ENCODE peak calls at places on chromosome 1, in ten cellular contexts. T is glutamatergic neuron, V is fibroblast of mammary gland, A is thoracic aorta, K is tibial nerve, N is endothelial cell, U is colonic mucosa, X is CD14-positive monocyte, S is cardiac fibroblast, W is SK-N-SH. P is an unnamed sample.

GRCh38 chr1:100622037-100622436 is 84.1 kb downstream of the GPR88 start:
- DNase-seq in T (no peak), V (peak), A (peak), K (no peak), N (no peak), U (no peak), X (no peak), S (peak), W (no peak), P (peak)

GRCh38 chr1:115302390-115302961 is 35.6 kb downstream of the NGF start:
- DNase-seq in T (no peak), V (peak), A (no peak), K (peak), N (no peak), U (no peak), X (no peak), S (peak), W (no peak), P (peak)

GRCh38 chr1:2448098-2448445 is 28.0 kb upstream of the PLCH2 start:
- DNase-seq in T (no peak), V (no peak), A (no peak), K (no peak), N (no peak), U (no peak), X (no peak), S (peak), W (no peak), P (no peak)

GRCh38 chr1:56803561-56804156 is 15.5 kb downstream of the FYB2 start:
- DNase-seq in T (peak), V (peak), A (no peak), K (no peak), N (peak), U (peak), X (no peak), S (peak), W (peak), P (peak)

GRCh38 chr1:209580577-209580976 is 2.9 kb upstream of the CAMK1G start:
- DNase-seq in T (no peak), V (no peak), A (no peak), K (no peak), N (no peak), U (no peak), X (no peak), S (peak), W (no peak), P (peak)

GRCh38 chr1:27275686-27276085 is 41.3 kb downstream of the WDTC1 start:
- DNase-seq in T (no peak), V (no peak), A (no peak), K (no peak), N (no peak), U (no peak), X (no peak), S (no peak), W (no peak), P (no peak)

GRCh38 chr1:171581226-171581625 is 40.8 kb upstream of the MYOCOS start:
- DNase-seq in T (no peak), V (no peak), A (no peak), K (no peak), N (no peak), U (no peak), X (no peak), S (no peak), W (no peak), P (no peak)

GRCh38 chr1:56551691-56552090 is 27.7 kb downstream of the PLPP3 start:
- DNase-seq in T (no peak), V (no peak), A (no peak), K (no peak), N (no peak), U (no peak), X (no peak), S (no peak), W (no peak), P (no peak)

GRCh38 chr1:205472737-205473565 is 17.1 kb upstream of the BLACAT1 start:
- DNase-seq in T (peak), V (no peak), A (no peak), K (no peak), N (no peak), U (no peak), X (no peak), S (no peak), W (peak), P (no peak)

GRCh38 chr1:58841455-58841854 is 57.6 kb upstream of the JUN start:
- DNase-seq in T (no peak), V (peak), A (no peak), K (no peak), N (no peak), U (peak), X (no peak), S (no peak), W (no peak), P (no peak)

GRCh38 chr1:109111386-109112055 is 2.4 kb upstream of the ELAPOR1 start:
- DNase-seq in T (no peak), V (no peak), A (no peak), K (no peak), N (no peak), U (no peak), X (peak), S (peak), W (no peak), P (no peak)

GRCh38 chr1:54968581-54968980 is 11.8 kb upstream of the TMEM61 start:
- DNase-seq in T (no peak), V (peak), A (no peak), K (no peak), N (no peak), U (no peak), X (no peak), S (no peak), W (no peak), P (no peak)

GRCh38 chr1:99737016-99737415 is 29.4 kb downstream of the FRRS1 start:
- DNase-seq in T (peak), V (peak), A (no peak), K (no peak), N (peak), U (peak), X (no peak), S (peak), W (peak), P (peak)

GRCh38 chr1:154808909-154809262 is 61.2 kb downstream of the KCNN3 start:
- DNase-seq in T (no peak), V (no peak), A (no peak), K (no peak), N (no peak), U (no peak), X (no peak), S (no peak), W (no peak), P (no peak)

GRCh38 chr1:228927947-228928898 is 192.9 kb downstream of the RHOU start:
- DNase-seq in T (no peak), V (peak), A (no peak), K (no peak), N (no peak), U (no peak), X (no peak), S (no peak), W (no peak), P (no peak)

GRCh38 chr1:57163332-57163731 is 197.5 kb upstream of the C8B start:
- DNase-seq in T (no peak), V (no peak), A (no peak), K (no peak), N (no peak), U (no peak), X (no peak), S (no peak), W (no peak), P (no peak)

GRCh38 chr1:31258581-31258980 is 18.9 kb upstream of the NKAIN1 start:
- DNase-seq in T (no peak), V (no peak), A (no peak), K (no peak), N (no peak), U (no peak), X (no peak), S (no peak), W (no peak), P (no peak)

GRCh38 chr1:94819945-94820746 is at the start of gene SLC44A3:
- DNase-seq in T (peak), V (peak), A (no peak), K (no peak), N (peak), U (peak), X (no peak), S (peak), W (peak), P (no peak)

GRCh38 chr1:163875214-163875926 is 553.6 kb downstream of the NUF2 start:
- DNase-seq in T (no peak), V (peak), A (no peak), K (no peak), N (no peak), U (peak), X (no peak), S (peak), W (no peak), P (peak)

GRCh38 chr1:108961198-108961597 is 2.1 kb downstream of the CLCC1 start:
- DNase-seq in T (no peak), V (no peak), A (no peak), K (no peak), N (no peak), U (no peak), X (no peak), S (no peak), W (no peak), P (no peak)

GRCh38 chr1:155175281-155175926 is 1.8 kb downstream of the TRIM46 start:
- DNase-seq in T (peak), V (no peak), A (no peak), K (no peak), N (no peak), U (peak), X (no peak), S (no peak), W (no peak), P (no peak)

GRCh38 chr1:201126832-201127754 is at the start of gene ASCL5:
- DNase-seq in T (no peak), V (peak), A (no peak), K (no peak), N (no peak), U (peak), X (no peak), S (peak), W (peak), P (no peak)

GRCh38 chr1:226798427-226799411 is 59.6 kb upstream of the ITPKB start:
- DNase-seq in T (no peak), V (no peak), A (no peak), K (no peak), N (peak), U (no peak), X (no peak), S (no peak), W (no peak), P (no peak)

GRCh38 chr1:7721940-7722669 is 49.0 kb upstream of the VAMP3 start:
- DNase-seq in T (no peak), V (no peak), A (no peak), K (no peak), N (no peak), U (no peak), X (no peak), S (no peak), W (peak), P (no peak)

GRCh38 chr1:71850936-71851335 is 431.4 kb downstream of the NEGR1 start:
- DNase-seq in T (no peak), V (peak), A (no peak), K (no peak), N (no peak), U (no peak), X (no peak), S (peak), W (no peak), P (no peak)

GRCh38 chr1:15383810-15384209 is 25.9 kb upstream of the EFHD2 start:
- DNase-seq in T (no peak), V (no peak), A (no peak), K (no peak), N (no peak), U (no peak), X (no peak), S (no peak), W (no peak), P (no peak)

GRCh38 chr1:171999756-172000155 is 158.5 kb downstream of the DNM3 start:
- DNase-seq in T (no peak), V (peak), A (no peak), K (no peak), N (no peak), U (no peak), X (no peak), S (peak), W (no peak), P (peak)

GRCh38 chr1:77018386-77019156 is 151.3 kb downstream of the ST6GALNAC5 start:
- DNase-seq in T (peak), V (no peak), A (no peak), K (no peak), N (no peak), U (no peak), X (no peak), S (no peak), W (no peak), P (no peak)

GRCh38 chr1:165949335-165950130 is 122.1 kb downstream of the UCK2 start:
- DNase-seq in T (no peak), V (no peak), A (no peak), K (no peak), N (peak), U (no peak), X (no peak), S (peak), W (no peak), P (no peak)

GRCh38 chr1:36116906-36117305 is 8.1 kb downstream of the COL8A2 start:
- DNase-seq in T (no peak), V (no peak), A (no peak), K (no peak), N (no peak), U (no peak), X (no peak), S (no peak), W (peak), P (no peak)

GRCh38 chr1:212968385-212968863 is 18.1 kb downstream of the VASH2 start:
- DNase-seq in T (no peak), V (no peak), A (no peak), K (no peak), N (no peak), U (no peak), X (no peak), S (no peak), W (no peak), P (no peak)

GRCh38 chr1:211724711-211725196 is 49.3 kb upstream of the NEK2 start:
- DNase-seq in T (no peak), V (peak), A (no peak), K (no peak), N (no peak), U (no peak), X (no peak), S (no peak), W (no peak), P (no peak)

GRCh38 chr1:183328371-183328770 is 89.8 kb downstream of the NMNAT2 start:
- DNase-seq in T (no peak), V (no peak), A (no peak), K (no peak), N (no peak), U (no peak), X (no peak), S (no peak), W (no peak), P (no peak)

DNA sequence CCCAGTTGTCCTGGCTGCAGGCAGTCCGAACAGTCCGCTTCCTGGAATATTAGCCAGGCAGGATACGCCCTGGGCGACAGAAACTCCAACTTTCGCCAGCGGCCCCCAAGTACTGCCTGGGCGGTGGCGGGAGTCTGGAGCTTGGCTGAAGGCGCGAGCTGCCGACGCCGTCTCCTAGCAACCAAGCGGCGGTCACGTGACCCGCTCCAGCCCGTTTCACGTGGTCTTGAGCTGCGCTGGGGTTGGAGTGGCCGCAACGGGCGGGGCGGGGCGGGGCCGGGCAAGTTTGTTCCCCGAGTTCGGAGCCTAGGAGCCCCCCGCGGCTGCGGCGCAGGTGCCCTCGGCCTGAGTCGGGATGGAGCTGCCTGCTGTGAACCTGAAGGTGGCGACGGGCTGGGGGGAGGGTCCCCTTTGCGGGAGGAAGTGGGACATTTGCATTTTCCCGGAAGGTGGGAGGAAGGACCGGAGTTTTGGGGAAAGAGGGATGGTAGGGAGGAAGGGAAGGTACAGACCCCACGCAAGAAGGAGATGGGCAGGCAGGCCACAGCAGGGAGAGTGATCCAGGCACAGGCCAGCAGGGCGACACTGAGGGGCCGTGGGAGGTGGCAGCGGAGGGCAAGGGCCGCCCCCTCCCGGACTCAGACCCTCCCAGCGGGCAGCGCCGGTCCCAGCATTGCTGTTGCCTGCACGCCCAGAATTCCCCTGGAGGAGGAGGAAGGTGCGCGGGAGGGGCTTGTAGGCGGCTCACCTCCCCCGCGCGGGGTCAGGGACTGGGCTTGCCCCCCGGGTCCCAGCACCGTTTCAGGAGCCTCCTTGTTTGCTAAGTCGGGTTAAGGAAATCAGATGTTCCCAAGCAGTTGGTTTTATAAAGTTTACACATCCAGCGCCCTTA is at the start of gene AGTRAP:
- DNase-seq in T (peak), V (peak), A (peak), K (peak), N (peak), U (peak), X (peak), S (peak), W (peak), P (peak)
- TF ChIP-seq CTCF in T (no peak), V (no peak), A (peak), K (no peak), N (no peak), U (no peak), X (no peak), S (no peak), W (no peak), P (peak)

GRCh38 chr1:40651138-40651857 is 14.2 kb downstream of the RIMS3 start:
- DNase-seq in T (no peak), V (no peak), A (no peak), K (no peak), N (no peak), U (peak), X (no peak), S (no peak), W (no peak), P (no peak)
- TF ChIP-seq CTCF in T (no peak), V (no peak), A (no peak), K (no peak), N (no peak), U (no peak), X (no peak), S (no peak), W (no peak), P (peak)

GRCh38 chr1:157639800-157640199 is 41.9 kb upstream of the FCRL4 start:
- DNase-seq in T (no peak), V (no peak), A (no peak), K (no peak), N (no peak), U (no peak), X (no peak), S (no peak), W (no peak), P (no peak)
- TF ChIP-seq CTCF in T (no peak), V (no peak), A (no peak), K (no peak), N (no peak), U (no peak), X (no peak), S (no peak), W (no peak), P (no peak)

GRCh38 chr1:181497870-181498269 is 14.6 kb downstream of the CACNA1E start:
- DNase-seq in T (no peak), V (no peak), A (no peak), K (no peak), N (no peak), U (no peak), X (no peak), S (no peak), W (no peak), P (no peak)
- TF ChIP-seq CTCF in T (no peak), V (no peak), A (no peak), K (no peak), N (no peak), U (no peak), X (peak), S (no peak), W (no peak), P (no peak)

DNA sequence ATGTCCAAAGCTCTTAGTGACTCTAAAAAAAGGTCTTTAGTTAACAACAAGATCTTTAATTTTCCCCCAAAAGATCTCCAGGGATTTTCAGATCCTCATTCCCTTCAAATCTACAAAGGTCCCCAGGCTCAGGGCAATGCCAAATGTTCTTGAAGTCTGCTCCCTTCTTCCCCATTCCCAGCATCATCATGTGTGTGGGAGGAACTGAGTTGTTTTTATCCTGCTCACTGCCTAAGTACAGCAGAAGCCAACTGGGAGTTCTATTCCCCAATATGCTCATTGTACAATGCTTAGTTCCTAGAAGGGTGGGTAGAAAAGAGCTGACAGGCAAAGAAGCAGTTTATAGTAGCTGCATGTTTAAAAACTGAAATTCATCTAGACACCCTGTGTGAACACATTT is 60.2 kb upstream of the PTCH2 start:
- DNase-seq in T (no peak), V (peak), A (peak), K (no peak), N (no peak), U (no peak), X (no peak), S (peak), W (no peak), P (no peak)
- TF ChIP-seq CTCF in T (no peak), V (no peak), A (no peak), K (no peak), N (no peak), U (no peak), X (no peak), S (no peak), W (no peak), P (no peak)

P was measured in HFFc6.